ENCODE peak calls at places on chromosomes 12 and 14, in ten cellular contexts. V is GM13976, D is lung, M is ascending aorta, I is psoas muscle, R is OCI-LY7, N is Panc1, U is progenitor cell of endocrine pancreas, T is GM06990, J is AG09309. S is an unnamed sample.

GRCh38 chr12:113003631-113004030 is 25.3 kb downstream of the OAS2 start:
- DNase-seq in M (peak), D (no peak), U (no peak), T (no peak), V (no peak), N (no peak), I (no peak), R (no peak), J (no peak), S (no peak)

GRCh38 chr14:61197416-61197815 is 83.7 kb downstream of the TMEM30B start:
- DNase-seq in U (no peak), V (no peak), M (no peak), J (no peak), I (no peak), D (no peak), R (no peak), N (no peak), T (no peak), S (no peak)

GRCh38 chr12:132300789-132301722 is 28.3 kb downstream of the GALNT9 start:
- DNase-seq in J (no peak), I (peak), T (no peak), R (no peak), V (no peak), D (no peak), N (no peak), M (no peak), U (no peak), S (no peak)

GRCh38 chr12:72511906-72512305 is 239.7 kb downstream of the TRHDE start:
- DNase-seq in R (no peak), T (no peak), I (no peak), D (no peak), V (no peak), U (no peak), N (no peak), J (peak), M (no peak), S (peak)

GRCh38 chr12:130920711-130921381 is 32.9 kb upstream of the ADGRD1 start:
- DNase-seq in I (peak), M (peak), V (no peak), D (peak), T (no peak), N (no peak), J (peak), U (no peak), R (no peak), S (no peak)

GRCh38 chr14:58275527-58276190 is 22.7 kb upstream of the ARID4A start:
- DNase-seq in V (no peak), R (no peak), M (no peak), U (no peak), D (no peak), I (no peak), T (no peak), N (no peak), J (no peak), S (no peak)

GRCh38 chr12:122366685-122367475 is 55.6 kb downstream of the CLIP1 start:
- DNase-seq in U (no peak), V (no peak), J (peak), D (no peak), I (peak), M (no peak), N (peak), T (no peak), R (no peak), S (peak)

GRCh38 chr12:12018454-12018853 is 52.3 kb upstream of the BCL2L14 start:
- DNase-seq in N (no peak), U (no peak), D (no peak), J (no peak), M (no peak), T (no peak), R (no peak), I (no peak), V (no peak), S (no peak)

GRCh38 chr12:101619868-101620761 is 25.3 kb downstream of the MYBPC1 start:
- DNase-seq in U (no peak), D (no peak), V (no peak), M (no peak), I (no peak), R (no peak), T (no peak), N (no peak), J (no peak), S (no peak)

GRCh38 chr12:91219511-91219910 is 36.9 kb upstream of the DCN start:
- DNase-seq in V (no peak), N (no peak), T (no peak), R (no peak), U (no peak), I (no peak), J (peak), D (no peak), M (peak), S (no peak)

GRCh38 chr12:114275937-114276785 is 129.8 kb downstream of the TBX5 start:
- DNase-seq in M (no peak), V (no peak), I (no peak), R (no peak), D (no peak), N (no peak), U (no peak), T (no peak), J (peak), S (no peak)

GRCh38 chr12:43069768-43070221 is 480.2 kb upstream of the PRICKLE1 start:
- DNase-seq in N (no peak), U (no peak), I (peak), J (no peak), V (peak), M (no peak), T (no peak), D (no peak), R (no peak), S (peak)

GRCh38 chr12:47729233-47729632 is 3.9 kb upstream of the ENDOU start:
- DNase-seq in N (no peak), R (no peak), U (no peak), D (no peak), M (no peak), J (no peak), I (no peak), V (no peak), T (no peak), S (no peak)

GRCh38 chr12:62860501-62861156 is 74.3 kb downstream of the PPM1H start:
- DNase-seq in N (no peak), R (no peak), V (no peak), T (no peak), D (no peak), U (no peak), M (no peak), I (no peak), J (no peak), S (no peak)

GRCh38 chr12:109064143-109064542 is 11.8 kb downstream of the USP30 start:
- DNase-seq in D (no peak), R (no peak), U (no peak), J (no peak), N (no peak), V (no peak), I (no peak), M (no peak), T (no peak), S (no peak)

GRCh38 chr14:75277000-75277795 is 1.4 kb upstream of the FOS start:
- DNase-seq in D (peak), J (no peak), V (peak), I (peak), R (no peak), T (peak), M (peak), N (no peak), U (peak), S (no peak)

GRCh38 chr12:53211476-53212381 is 4.7 kb upstream of the ITGB7 start:
- DNase-seq in N (no peak), R (peak), M (no peak), J (no peak), T (no peak), D (no peak), U (no peak), I (no peak), V (no peak), S (no peak)

GRCh38 chr12:56206373-56207166 is 15.2 kb downstream of the RNF41 start:
- DNase-seq in D (peak), J (no peak), M (peak), I (peak), T (no peak), R (peak), V (peak), N (no peak), U (no peak), S (peak)

GRCh38 chr14:91484744-91485143 is 25.4 kb downstream of the PPP4R3A start:
- DNase-seq in M (no peak), N (no peak), I (no peak), J (no peak), T (no peak), D (no peak), U (no peak), R (no peak), V (peak), S (no peak)

GRCh38 chr12:48197967-48198618 is 5.0 kb downstream of the OR10AD1 start:
- DNase-seq in R (peak), I (peak), M (peak), J (peak), U (peak), D (peak), N (peak), V (peak), T (peak), S (peak)

GRCh38 chr12:118206107-118206412 is 70.1 kb downstream of the PEBP1 start:
- DNase-seq in U (no peak), D (no peak), V (no peak), I (no peak), M (no peak), N (no peak), J (no peak), R (no peak), T (no peak), S (no peak)

GRCh38 chr14:37559386-37559785 is 35.7 kb downstream of the FOXA1 start:
- DNase-seq in D (no peak), V (no peak), M (no peak), R (no peak), T (no peak), I (no peak), J (no peak), N (no peak), U (no peak), S (peak)

GRCh38 chr12:117313906-117314305 is 47.5 kb downstream of the NOS1 start:
- DNase-seq in U (no peak), T (no peak), V (no peak), M (no peak), D (no peak), R (no peak), J (no peak), N (no peak), I (no peak), S (no peak)

GRCh38 chr12:47035459-47035858 is 44.0 kb upstream of the PCED1B start:
- DNase-seq in R (no peak), T (no peak), N (no peak), I (no peak), D (no peak), M (no peak), V (no peak), U (no peak), J (peak), S (no peak)

GRCh38 chr14:50057331-50057730 is 59.0 kb downstream of the VCPKMT start:
- DNase-seq in V (no peak), N (no peak), U (no peak), I (no peak), T (no peak), J (no peak), D (no peak), R (no peak), M (no peak), S (no peak)

GRCh38 chr12:132520421-132521199 is 30.7 kb downstream of the FBRSL1 start:
- DNase-seq in I (no peak), N (no peak), R (no peak), V (no peak), J (no peak), D (no peak), T (no peak), M (no peak), U (no peak), S (no peak)

GRCh38 chr12:132579747-132580146 is 30.6 kb downstream of the LRCOL1 start:
- DNase-seq in N (no peak), J (no peak), V (no peak), I (no peak), U (no peak), M (no peak), R (no peak), D (no peak), T (no peak), S (no peak)

GRCh38 chr14:104680806-104681688 is 8.4 kb upstream of the INF2 start:
- DNase-seq in J (peak), D (no peak), I (peak), T (peak), R (peak), U (no peak), M (peak), N (no peak), V (peak), S (no peak)

GRCh38 chr14:61374284-61374683 is 52.9 kb downstream of the PRKCH start:
- DNase-seq in U (no peak), I (no peak), D (no peak), M (peak), J (no peak), T (no peak), V (no peak), R (peak), N (no peak), S (no peak)

GRCh38 chr12:45655186-45655585 is 74.3 kb upstream of the ARID2 start:
- DNase-seq in D (no peak), T (no peak), J (no peak), M (no peak), I (no peak), V (no peak), U (no peak), R (peak), N (no peak), S (no peak)

GRCh38 chr14:92551066-92551841 is 37.7 kb downstream of the RIN3 start:
- DNase-seq in U (no peak), N (no peak), D (no peak), T (no peak), V (peak), R (peak), I (no peak), M (no peak), J (no peak), S (no peak)

GRCh38 chr12:6229224-6229748 is 29.1 kb downstream of the CD9 start:
- DNase-seq in N (no peak), I (no peak), T (no peak), R (no peak), J (no peak), U (no peak), M (no peak), V (no peak), D (no peak), S (no peak)

GRCh38 chr12:70646850-70647249 is 9.6 kb upstream of the PTPRB start:
- DNase-seq in J (peak), I (no peak), M (no peak), N (no peak), R (no peak), U (no peak), D (no peak), V (no peak), T (no peak), S (no peak)

GRCh38 chr14:81525129-81525528 is 8.5 kb downstream of the SEL1L start:
- DNase-seq in J (no peak), U (no peak), V (no peak), R (no peak), N (no peak), I (no peak), D (no peak), T (no peak), M (no peak), S (no peak)

GRCh38 chr14:34344318-34344717 is 117.7 kb downstream of the SPTSSA start:
- DNase-seq in T (no peak), V (no peak), M (no peak), J (no peak), I (no peak), N (no peak), D (no peak), U (no peak), R (no peak), S (no peak)

GRCh38 chr12:113854385-113855136 is 111.6 kb downstream of the RBM19 start:
- DNase-seq in D (no peak), R (no peak), T (no peak), N (no peak), U (no peak), J (no peak), V (no peak), M (no peak), I (no peak), S (no peak)

DNA sequence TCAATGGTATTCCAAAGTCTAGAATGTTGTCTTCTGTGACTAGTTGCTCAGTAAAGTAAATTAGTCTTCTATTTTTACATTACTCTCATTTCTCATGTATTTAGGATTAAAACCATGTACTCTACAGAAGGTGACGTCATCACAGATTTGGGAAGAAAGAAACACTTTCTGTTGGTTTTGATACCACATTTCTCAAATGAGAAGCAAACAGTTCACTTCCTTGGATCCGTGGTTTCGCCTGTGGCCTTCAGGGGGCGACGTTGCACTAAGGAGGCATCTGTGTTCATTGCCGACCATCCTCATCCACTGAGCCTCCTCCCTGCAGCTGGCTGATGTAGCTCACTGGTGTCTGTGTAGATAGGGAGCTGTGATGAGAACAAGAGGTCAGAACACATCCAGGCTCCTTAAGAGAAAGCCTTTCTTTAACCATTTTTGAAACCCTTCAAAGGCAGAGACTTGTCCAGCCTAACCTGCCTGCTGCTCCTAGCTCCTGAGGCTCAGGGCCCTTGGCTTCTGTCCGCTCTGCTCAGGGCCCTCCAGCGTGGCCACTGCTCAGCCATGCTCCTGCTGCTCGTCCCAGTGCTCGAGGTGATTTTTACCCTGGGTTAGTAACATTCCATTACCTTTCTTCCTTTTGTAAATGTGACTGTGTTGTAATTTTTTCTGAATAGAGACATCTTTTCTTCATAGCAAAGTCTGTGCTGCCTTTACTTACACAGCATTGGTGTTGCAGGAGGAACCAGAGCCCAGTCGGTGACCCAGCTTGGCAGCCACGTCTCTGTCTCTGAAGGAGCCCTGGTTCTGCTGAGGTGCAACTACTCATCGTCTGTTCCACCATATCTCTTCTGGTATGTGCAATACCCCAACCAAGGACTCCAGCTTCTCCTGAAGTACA is 220.6 kb upstream of the OR4E1 start:
- DNase-seq in J (no peak), R (peak), U (no peak), I (no peak), V (peak), T (no peak), N (no peak), M (no peak), D (no peak), S (no peak)
- TF ChIP-seq CTCF in J (no peak), R (peak), U (peak), I (no peak), V (peak), T (peak), N (peak), M (no peak), D (no peak), S (peak)

GRCh38 chr14:63308723-63309317 is 9.9 kb downstream of the GPHB5 start:
- DNase-seq in J (no peak), R (peak), T (no peak), U (no peak), V (no peak), M (no peak), I (no peak), N (no peak), D (no peak), S (no peak)
- TF ChIP-seq CTCF in J (peak), R (peak), T (peak), U (peak), V (peak), M (no peak), I (peak), N (peak), D (no peak), S (peak)

GRCh38 chr12:121230538-121230907 is 20.6 kb downstream of the P2RX4 start:
- DNase-seq in T (no peak), U (no peak), V (no peak), R (no peak), M (no peak), I (no peak), D (no peak), N (no peak), J (no peak), S (no peak)
- TF ChIP-seq CTCF in T (no peak), U (no peak), V (no peak), R (no peak), M (no peak), I (no peak), D (no peak), N (peak), J (no peak), S (no peak)

GRCh38 chr12:119694111-119694510 is 26.2 kb downstream of the PRKAB1 start:
- DNase-seq in T (no peak), U (no peak), N (no peak), I (no peak), D (no peak), J (no peak), M (no peak), V (no peak), R (no peak), S (no peak)

GRCh38 chr12:119693511-119693910 is 25.6 kb downstream of the PRKAB1 start:
- DNase-seq in T (no peak), D (no peak), J (no peak), I (no peak), M (no peak), V (no peak), N (no peak), U (no peak), R (no peak), S (no peak)

GRCh38 chr12:119693006-119693405 is 25.1 kb downstream of the PRKAB1 start:
- DNase-seq in N (no peak), M (no peak), I (no peak), U (no peak), V (no peak), R (no peak), T (no peak), J (peak), D (peak), S (peak)

GRCh38 chr12:119696943-119697342 is 29.0 kb downstream of the PRKAB1 start:
- DNase-seq in D (no peak), N (no peak), I (no peak), V (no peak), R (no peak), T (no peak), J (no peak), M (no peak), U (no peak), S (no peak)

DNA sequence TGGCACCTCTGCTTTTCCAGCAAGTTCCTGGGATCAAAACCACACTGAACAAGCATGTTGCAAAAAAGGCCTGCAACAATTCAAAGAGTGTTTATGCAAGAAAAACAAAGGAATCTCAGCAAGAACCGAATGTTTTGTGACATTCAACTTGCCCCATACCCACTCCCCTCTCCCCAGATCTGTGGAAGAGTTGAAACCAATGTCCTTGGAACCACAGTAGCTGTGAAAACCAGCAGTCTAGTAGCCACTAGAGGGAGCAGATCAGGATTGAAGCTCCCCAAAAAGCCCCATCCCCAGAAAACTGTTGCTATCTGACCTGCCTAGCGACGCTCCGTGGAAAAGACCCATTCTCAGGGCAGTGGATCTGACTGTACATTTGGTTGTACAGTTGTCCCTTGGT is 27.1 kb downstream of the PRKAB1 start:
- DNase-seq in V (peak), N (no peak), M (no peak), T (no peak), U (no peak), J (no peak), D (no peak), I (no peak), R (peak), S (no peak)
- TF ChIP-seq CTCF in V (peak), N (peak), M (no peak), T (peak), U (peak), J (peak), D (no peak), I (peak), R (peak), S (peak)